ENCODE peak calls at places on chromosomes 5 and 9, in seven cellular contexts. Z is T-helper 1 cell; C is stimulated activated CD4-positive, alpha-beta T cell treated with anti-CD3 and anti-CD28 coated beads, Interleukin-4, amount 100 ng/mL, for 48 hours; Y is astrocyte; K is stimulated activated CD8-positive, alpha-beta memory T cell treated with anti-CD3 and anti-CD28 coated beads, Interleukin-2, amount 100 ng/mL, for 48 hours; R is NAMALWA; Q is GM04504. N is an unnamed sample.

GRCh38 chr9:76741524-76741923 is 22.7 kb upstream of the PCA3 start:
- DNase-seq in Z (no peak), C (no peak), Y (no peak), K (no peak), R (no peak), Q (no peak), N (no peak)

GRCh38 chr5:143404416-143405062 is 1.1 kb upstream of the NR3C1 start:
- DNase-seq in Z (peak), C (peak), Y (peak), K (peak), R (peak), Q (peak), N (peak)

GRCh38 chr9:20689833-20690232 is 5.8 kb downstream of the FOCAD start:
- DNase-seq in Z (no peak), C (no peak), Y (no peak), K (no peak), R (no peak), Q (no peak), N (no peak)

GRCh38 chr9:133991211-133991921 is 758 bp downstream of the VAV2 start:
- DNase-seq in Z (no peak), C (no peak), Y (no peak), K (no peak), R (no peak), Q (no peak), N (no peak)

GRCh38 chr9:130938652-130939404 is at the start of gene FIBCD1:
- DNase-seq in Z (peak), C (no peak), Y (peak), K (peak), R (no peak), Q (no peak), N (no peak)

GRCh38 chr5:115372121-115372520 is 75.7 kb upstream of the CCDC112 start:
- DNase-seq in Z (no peak), C (no peak), Y (peak), K (no peak), R (no peak), Q (peak), N (no peak)

GRCh38 chr9:95370064-95370463 is 52.6 kb upstream of the FANCC start:
- DNase-seq in Z (no peak), C (no peak), Y (peak), K (no peak), R (no peak), Q (peak), N (no peak)

GRCh38 chr5:41869739-41870620 is at the start of gene OXCT1:
- DNase-seq in Z (peak), C (peak), Y (peak), K (peak), R (peak), Q (peak), N (peak)

GRCh38 chr9:37542895-37543294 is 33.3 kb downstream of the FBXO10 start:
- DNase-seq in Z (no peak), C (no peak), Y (no peak), K (no peak), R (no peak), Q (no peak), N (no peak)

GRCh38 chr5:155290937-155291336 is 277.4 kb downstream of the KIF4B start:
- DNase-seq in Z (no peak), C (no peak), Y (no peak), K (no peak), R (no peak), Q (no peak), N (no peak)

GRCh38 chr9:138052635-138053320 is 175.2 kb downstream of the CACNA1B start:
- DNase-seq in Z (no peak), C (no peak), Y (no peak), K (no peak), R (no peak), Q (no peak), N (peak)

GRCh38 chr9:110541950-110542349 is 37.6 kb downstream of the SVEP1 start:
- DNase-seq in Z (no peak), C (no peak), Y (no peak), K (no peak), R (no peak), Q (no peak), N (no peak)

GRCh38 chr5:88684136-88684500 is 198.9 kb downstream of the MEF2C start:
- DNase-seq in Z (no peak), C (no peak), Y (no peak), K (no peak), R (no peak), Q (no peak), N (no peak)

GRCh38 chr5:136042665-136043121 is 13.9 kb downstream of the TGFBI start:
- DNase-seq in Z (no peak), C (no peak), Y (peak), K (no peak), R (no peak), Q (no peak), N (no peak)

GRCh38 chr5:61303348-61303747 is 28.7 kb upstream of the ZSWIM6 start:
- DNase-seq in Z (no peak), C (no peak), Y (no peak), K (no peak), R (no peak), Q (no peak), N (no peak)

GRCh38 chr5:99104538-99105132 is 175.8 kb upstream of the CHD1 start:
- DNase-seq in Z (peak), C (no peak), Y (peak), K (no peak), R (peak), Q (peak), N (no peak)

GRCh38 chr5:167578977-167579700 is 712.3 kb upstream of the WWC1 start:
- DNase-seq in Z (no peak), C (no peak), Y (peak), K (no peak), R (no peak), Q (peak), N (no peak)

GRCh38 chr9:98743818-98744611 is 35.3 kb upstream of the GABBR2 start:
- DNase-seq in Z (no peak), C (no peak), Y (no peak), K (no peak), R (no peak), Q (no peak), N (no peak)

GRCh38 chr9:36306481-36307306 is 48.4 kb upstream of the GNE start:
- DNase-seq in Z (peak), C (no peak), Y (no peak), K (no peak), R (no peak), Q (no peak), N (no peak)

GRCh38 chr9:7387844-7388243 is 411.7 kb downstream of the DMAC1 start:
- DNase-seq in Z (no peak), C (no peak), Y (no peak), K (no peak), R (no peak), Q (no peak), N (no peak)

GRCh38 chr5:142800776-142801494 is 30.8 kb downstream of the ARHGAP26 start:
- DNase-seq in Z (peak), C (no peak), Y (no peak), K (no peak), R (peak), Q (no peak), N (no peak)

GRCh38 chr5:121024416-121025311 is 560.6 kb downstream of the PRR16 start:
- DNase-seq in Z (no peak), C (no peak), Y (no peak), K (no peak), R (no peak), Q (no peak), N (no peak)

GRCh38 chr9:33908749-33909148 is 91.8 kb downstream of the UBE2R2 start:
- DNase-seq in Z (no peak), C (no peak), Y (no peak), K (no peak), R (no peak), Q (no peak), N (no peak)

GRCh38 chr5:65876970-65877369 is 49.4 kb upstream of the ERBIN start:
- DNase-seq in Z (no peak), C (no peak), Y (no peak), K (no peak), R (no peak), Q (no peak), N (no peak)

GRCh38 chr5:13322769-13323168 is 621.7 kb downstream of the DNAH5 start:
- DNase-seq in Z (no peak), C (no peak), Y (peak), K (no peak), R (no peak), Q (no peak), N (no peak)

GRCh38 chr5:137128012-137128411 is 371.1 kb downstream of the SPOCK1 start:
- DNase-seq in Z (no peak), C (no peak), Y (no peak), K (no peak), R (no peak), Q (no peak), N (no peak)

GRCh38 chr5:153753645-153754432 is 263.4 kb downstream of the GRIA1 start:
- DNase-seq in Z (no peak), C (no peak), Y (peak), K (no peak), R (no peak), Q (no peak), N (no peak)

GRCh38 chr9:87267701-87268100 is 230.0 kb upstream of the DAPK1 start:
- DNase-seq in Z (no peak), C (no peak), Y (no peak), K (no peak), R (no peak), Q (no peak), N (no peak)

GRCh38 chr5:72242796-72243475 is 77.1 kb downstream of the MRPS27 start:
- DNase-seq in Z (no peak), C (no peak), Y (peak), K (no peak), R (no peak), Q (no peak), N (no peak)

N was measured in D721Med.